ENCODE peak calls at places on chromosomes 16 and 17, in five cellular contexts. A is hepatic stellate cell, P is dermis microvascular lymphatic vessel endothelial cell, S is AG04450, G is transverse colon. C is an unnamed sample.

GRCh38 chr16:66342294-66342900 is 24.1 kb upstream of the CDH5 start:
- DNase-seq in G (no peak), P (peak), A (peak), S (no peak), C (no peak)

GRCh38 chr17:37476431-37477130 is 13.1 kb upstream of the DUSP14 start:
- DNase-seq in P (peak), A (no peak), S (no peak), G (peak), C (no peak)

GRCh38 chr16:48014349-48015135 is 141.3 kb downstream of the ABCC12 start:
- DNase-seq in G (no peak), S (peak), A (no peak), P (no peak), C (no peak)

GRCh38 chr17:19361975-19362292 is 589 bp downstream of the B9D1 start:
- DNase-seq in G (no peak), P (no peak), A (no peak), S (no peak), C (no peak)

GRCh38 chr17:61849674-61850073 is 13.7 kb downstream of the BRIP1 start:
- DNase-seq in A (no peak), G (no peak), S (no peak), P (no peak), C (no peak)

GRCh38 chr16:29900102-29900887 is at the start of gene ASPHD1:
- DNase-seq in G (no peak), S (peak), A (peak), P (peak), C (peak)

GRCh38 chr17:27569257-27569722 is 61.7 kb upstream of the LGALS9 start:
- DNase-seq in S (no peak), A (no peak), G (no peak), P (peak), C (no peak)

GRCh38 chr17:50918933-50919296 is 52.8 kb upstream of the TOB1 start:
- DNase-seq in G (peak), S (no peak), A (no peak), P (no peak), C (no peak)

GRCh38 chr17:31321971-31322370 is 549 bp upstream of the EVI2A start:
- DNase-seq in G (no peak), S (no peak), A (no peak), P (no peak), C (no peak)